ENCODE peak calls at places on chromosomes 7 and 10, in five cellular contexts. One of them, this sample, is unnamed.
A peak's percentile ranks its signal among the peaks of the same experiment; 100 is the strongest.

GRCh38 chr7:32257632-32258031 is 187.4 kb upstream of the PDE1C start:
- DNase-seq in upper lobe of right lung: no peak
- DNase-seq in heart right ventricle: no peak
- DNase-seq in fibroblast of the aortic adventitia: no peak
- DNase-seq in GM23338: no peak
- DNase-seq in this sample: no peak

GRCh38 chr10:11208908-11209809 is 191.5 kb downstream of the CELF2 start:
- DNase-seq in heart right ventricle: no peak
- DNase-seq in GM23338: no peak
- DNase-seq in upper lobe of right lung: no peak
- DNase-seq in fibroblast of the aortic adventitia: no peak
- DNase-seq in this sample: no peak

GRCh38 chr7:113657603-113658002 is 261.2 kb downstream of the PPP1R3A start:
- DNase-seq in upper lobe of right lung: no peak
- DNase-seq in GM23338: no peak
- DNase-seq in fibroblast of the aortic adventitia: no peak
- DNase-seq in heart right ventricle: no peak
- DNase-seq in this sample: no peak

GRCh38 chr10:3805227-3805790 is 20.3 kb upstream of the KLF6 start:
- DNase-seq in GM23338: no peak
- DNase-seq in upper lobe of right lung: no peak
- DNase-seq in fibroblast of the aortic adventitia: peak; percentile 46
- DNase-seq in heart right ventricle: no peak
- DNase-seq in this sample: peak; percentile 81

GRCh38 chr10:4527281-4527960 is 298.6 kb upstream of the AKR1E2 start:
- DNase-seq in upper lobe of right lung: no peak
- DNase-seq in GM23338: no peak
- DNase-seq in fibroblast of the aortic adventitia: peak; percentile 41
- DNase-seq in heart right ventricle: no peak
- DNase-seq in this sample: peak; percentile 78

GRCh38 chr7:95027181-95027872 is 119.9 kb downstream of the PPP1R9A start:
- DNase-seq in fibroblast of the aortic adventitia: no peak
- DNase-seq in heart right ventricle: no peak
- DNase-seq in upper lobe of right lung: no peak
- DNase-seq in GM23338: no peak
- DNase-seq in this sample: no peak

GRCh38 chr7:143285806-143286521 is 1.2 kb downstream of the TMEM139 start:
- DNase-seq in fibroblast of the aortic adventitia: no peak
- DNase-seq in GM23338: no peak
- DNase-seq in heart right ventricle: no peak
- DNase-seq in upper lobe of right lung: no peak
- DNase-seq in this sample: no peak

GRCh38 chr10:105769248-105770184 is 1128.4 kb downstream of the SORCS3 start:
- DNase-seq in fibroblast of the aortic adventitia: no peak
- DNase-seq in GM23338: no peak
- DNase-seq in upper lobe of right lung: no peak
- DNase-seq in heart right ventricle: no peak
- DNase-seq in this sample: no peak

GRCh38 chr7:106658504-106659368 is 2.2 kb downstream of the CCDC71L start:
- DNase-seq in heart right ventricle: no peak
- DNase-seq in fibroblast of the aortic adventitia: peak; percentile 16
- DNase-seq in GM23338: no peak
- DNase-seq in upper lobe of right lung: no peak
- DNase-seq in this sample: no peak

GRCh38 chr10:61452655-61453641 is at the start of gene TMEM26:
- DNase-seq in heart right ventricle: peak; percentile 38
- DNase-seq in GM23338: peak; percentile 86
- DNase-seq in upper lobe of right lung: no peak
- DNase-seq in fibroblast of the aortic adventitia: peak; percentile 32
- DNase-seq in this sample: peak; percentile 60
- H3K4me3 ChIP-seq in heart right ventricle: peak within 1 kb of the TSS; percentile 60
- H3K4me3 ChIP-seq in GM23338: peak within 1 kb of the TSS; percentile 89
- H3K4me3 ChIP-seq in upper lobe of right lung: peak within 1 kb of the TSS; percentile 51
- H3K4me3 ChIP-seq in fibroblast of the aortic adventitia: peak within 1 kb of the TSS; percentile 79
- H3K4me3 ChIP-seq in this sample: peak within 1 kb of the TSS; percentile 83

GRCh38 chr10:526651-527312 is 162.7 kb downstream of the DIP2C start:
- DNase-seq in GM23338: peak; percentile 58
- DNase-seq in heart right ventricle: no peak
- DNase-seq in upper lobe of right lung: peak; percentile 48
- DNase-seq in fibroblast of the aortic adventitia: no peak
- DNase-seq in this sample: no peak
- TF ChIP-seq CTCF in GM23338: peak; percentile 34
- TF ChIP-seq CTCF in heart right ventricle: no peak
- TF ChIP-seq CTCF in upper lobe of right lung: no peak
- TF ChIP-seq CTCF in fibroblast of the aortic adventitia: no peak
- TF ChIP-seq CTCF in this sample: no peak

GRCh38 chr10:100567826-100568225 is 32.1 kb downstream of the HIF1AN start:
- DNase-seq in GM23338: no peak
- DNase-seq in fibroblast of the aortic adventitia: no peak
- DNase-seq in heart right ventricle: no peak
- DNase-seq in upper lobe of right lung: no peak
- DNase-seq in this sample: no peak

GRCh38 chr10:100568937-100569336 is 33.2 kb downstream of the HIF1AN start:
- DNase-seq in upper lobe of right lung: no peak
- DNase-seq in fibroblast of the aortic adventitia: no peak
- DNase-seq in heart right ventricle: no peak
- DNase-seq in GM23338: no peak
- DNase-seq in this sample: no peak

GRCh38 chr10:100571069-100571817 is 35.5 kb downstream of the HIF1AN start:
- DNase-seq in fibroblast of the aortic adventitia: no peak
- DNase-seq in upper lobe of right lung: no peak
- DNase-seq in heart right ventricle: no peak
- DNase-seq in GM23338: no peak
- DNase-seq in this sample: no peak

GRCh38 chr10:100570518-100570865 is 34.7 kb downstream of the HIF1AN start:
- DNase-seq in GM23338: no peak
- DNase-seq in heart right ventricle: no peak
- DNase-seq in fibroblast of the aortic adventitia: no peak
- DNase-seq in upper lobe of right lung: no peak
- DNase-seq in this sample: no peak

DNA sequence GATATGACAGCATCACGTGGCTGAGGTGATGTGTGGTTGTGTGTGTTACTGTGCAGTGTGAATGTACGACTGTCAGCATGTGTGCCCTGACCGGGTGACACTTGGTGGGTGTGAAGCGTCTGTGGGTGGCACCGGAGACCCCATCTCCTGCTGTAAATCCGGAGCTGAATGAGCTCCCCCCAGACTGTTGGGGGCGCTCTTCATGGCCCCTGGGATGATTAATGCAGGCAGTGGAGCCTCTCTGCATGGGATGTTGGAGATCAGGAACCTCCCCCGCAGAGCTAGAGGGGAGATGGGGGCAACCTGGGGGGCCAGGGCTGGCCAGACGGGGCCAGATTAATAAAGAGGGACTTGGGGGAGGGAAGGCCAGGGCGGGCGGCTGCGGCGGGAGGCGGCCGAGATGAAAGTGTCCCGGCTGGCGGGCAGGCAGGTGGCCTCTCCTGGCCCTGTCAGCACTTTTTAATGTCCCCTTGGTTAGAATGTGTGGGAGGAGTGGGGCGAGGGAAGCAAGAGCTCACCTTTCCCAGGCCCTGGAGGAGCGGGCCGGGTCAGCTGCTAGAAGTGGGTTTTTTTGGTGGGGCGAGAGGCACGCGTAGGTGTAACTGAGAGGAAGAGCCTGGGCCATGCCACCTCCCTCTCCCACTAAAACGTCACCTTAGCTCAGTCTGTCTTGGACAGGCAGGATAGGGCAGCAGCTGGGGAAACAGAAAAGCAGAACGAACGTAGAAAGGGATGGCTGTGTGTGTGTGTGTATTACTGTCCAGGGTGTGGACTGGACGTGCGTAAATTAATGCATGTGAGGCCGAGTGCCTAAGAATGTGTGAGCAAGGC is 34.2 kb downstream of the HIF1AN start:
- DNase-seq in upper lobe of right lung: no peak
- DNase-seq in GM23338: peak; percentile 75
- DNase-seq in heart right ventricle: no peak
- DNase-seq in fibroblast of the aortic adventitia: no peak
- DNase-seq in this sample: no peak
- H3K4me3 ChIP-seq in upper lobe of right lung: no peak overlapping the region
- H3K4me3 ChIP-seq in GM23338: peak overlapping the region; percentile 85
- H3K4me3 ChIP-seq in heart right ventricle: no peak overlapping the region
- H3K4me3 ChIP-seq in fibroblast of the aortic adventitia: no peak overlapping the region
- H3K4me3 ChIP-seq in this sample: no peak overlapping the region

GRCh38 chr7:114928060-114928459 is 6.2 kb downstream of the MDFIC start:
- DNase-seq in upper lobe of right lung: no peak
- DNase-seq in GM23338: no peak
- DNase-seq in heart right ventricle: no peak
- DNase-seq in fibroblast of the aortic adventitia: no peak
- DNase-seq in this sample: no peak

GRCh38 chr7:114930107-114930521 is 8.2 kb downstream of the MDFIC start:
- DNase-seq in upper lobe of right lung: no peak
- DNase-seq in fibroblast of the aortic adventitia: no peak
- DNase-seq in heart right ventricle: no peak
- DNase-seq in GM23338: peak; percentile 63
- DNase-seq in this sample: peak; percentile 67

GRCh38 chr7:114931656-114932011 is 9.7 kb downstream of the MDFIC start:
- DNase-seq in fibroblast of the aortic adventitia: no peak
- DNase-seq in GM23338: no peak
- DNase-seq in upper lobe of right lung: no peak
- DNase-seq in heart right ventricle: no peak
- DNase-seq in this sample: no peak

GRCh38 chr7:114930829-114931655 is 9.1 kb downstream of the MDFIC start:
- DNase-seq in fibroblast of the aortic adventitia: peak; percentile 60
- DNase-seq in GM23338: no peak
- DNase-seq in upper lobe of right lung: no peak
- DNase-seq in heart right ventricle: no peak
- DNase-seq in this sample: no peak

DNA sequence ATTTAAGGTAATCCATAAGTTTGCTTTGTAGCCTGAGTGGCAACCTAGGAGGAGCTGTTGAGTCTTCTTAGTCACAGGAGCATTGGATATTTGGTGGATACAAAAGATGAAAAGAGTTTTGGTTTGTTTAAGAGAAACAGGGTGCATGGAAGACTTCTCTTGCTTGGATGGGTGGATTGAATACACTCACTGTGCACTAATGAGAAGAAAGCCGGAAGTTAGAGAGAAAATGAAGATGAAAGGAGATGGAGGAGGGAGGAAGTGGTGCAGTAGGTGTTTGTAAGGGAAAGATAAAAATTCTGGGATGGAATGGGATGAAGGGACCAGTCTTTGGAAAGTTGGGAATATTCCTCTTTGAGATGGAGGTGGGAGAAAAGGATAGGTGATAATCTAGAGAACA is 7.7 kb downstream of the MDFIC start:
- DNase-seq in fibroblast of the aortic adventitia: no peak
- DNase-seq in upper lobe of right lung: no peak
- DNase-seq in heart right ventricle: no peak
- DNase-seq in GM23338: no peak
- DNase-seq in this sample: peak; percentile 41
- TF ChIP-seq CTCF in fibroblast of the aortic adventitia: no peak
- TF ChIP-seq CTCF in upper lobe of right lung: no peak
- TF ChIP-seq CTCF in heart right ventricle: no peak
- TF ChIP-seq CTCF in GM23338: peak; percentile 40
- TF ChIP-seq CTCF in this sample: no peak

GRCh38 chr7:25854608-25855497 is 297.1 kb upstream of the NFE2L3 start:
- DNase-seq in heart right ventricle: no peak
- DNase-seq in GM23338: peak; percentile 99
- DNase-seq in upper lobe of right lung: no peak
- DNase-seq in fibroblast of the aortic adventitia: peak; percentile 91
- DNase-seq in this sample: peak; percentile 90
- H3K4me3 ChIP-seq in heart right ventricle: no peak overlapping the region
- H3K4me3 ChIP-seq in GM23338: peak overlapping the region; percentile 68
- H3K4me3 ChIP-seq in upper lobe of right lung: peak overlapping the region; percentile 0
- H3K4me3 ChIP-seq in fibroblast of the aortic adventitia: no peak overlapping the region
- H3K4me3 ChIP-seq in this sample: no peak overlapping the region

GRCh38 chr10:86753056-86753455 is 3.4 kb upstream of the BMPR1A start:
- DNase-seq in heart right ventricle: no peak
- DNase-seq in fibroblast of the aortic adventitia: no peak
- DNase-seq in upper lobe of right lung: no peak
- DNase-seq in GM23338: no peak
- DNase-seq in this sample: no peak
- TF ChIP-seq CTCF in heart right ventricle: no peak
- TF ChIP-seq CTCF in fibroblast of the aortic adventitia: no peak
- TF ChIP-seq CTCF in upper lobe of right lung: no peak
- TF ChIP-seq CTCF in GM23338: no peak
- TF ChIP-seq CTCF in this sample: no peak

This sample was measured in foreskin fibroblast.